ENCODE peak calls at places on chromosome 15, in five cellular contexts. A, E, U, X and Y are unnamed samples.
A peak's percentile ranks its signal among the peaks of the same experiment; 100 is the strongest.

GRCh38 chr15:68430471-68431036 is 1.4 kb downstream of the ITGA11 start:
- DNase-seq in A (peak; percentile 78), E (no peak), U (no peak), X (no peak), Y (no peak)

GRCh38 chr15:85403745-85404144 is 23.3 kb downstream of the AKAP13 start:
- DNase-seq in A (no peak), E (peak; percentile 84), U (no peak), X (no peak), Y (no peak)

GRCh38 chr15:39199076-39199475 is 381.8 kb upstream of the THBS1 start:
- DNase-seq in A (no peak), E (peak; percentile 61), U (no peak), X (no peak), Y (no peak)

GRCh38 chr15:95410757-95411156 is 919.7 kb upstream of the NR2F2 start:
- DNase-seq in A (no peak), E (peak; percentile 8), U (no peak), X (no peak), Y (no peak)

GRCh38 chr15:70133296-70133695 is 35.6 kb upstream of the TLE3 start:
- DNase-seq in A (no peak), E (no peak), U (no peak), X (no peak), Y (no peak)

GRCh38 chr15:44495562-44495961 is 41.4 kb upstream of the EIF3J start:
- DNase-seq in A (no peak), E (no peak), U (no peak), X (no peak), Y (no peak)

GRCh38 chr15:70358011-70358819 is 260.5 kb upstream of the TLE3 start:
- DNase-seq in A (peak; percentile 71), E (no peak), U (no peak), X (no peak), Y (no peak)

GRCh38 chr15:59707619-59708018 is 18.5 kb upstream of the BNIP2 start:
- DNase-seq in A (no peak), E (no peak), U (no peak), X (no peak), Y (no peak)

GRCh38 chr15:52284164-52284563 is 11.4 kb downstream of the MYO5C start:
- DNase-seq in A (peak; percentile 52), E (peak; percentile 58), U (peak; percentile 49), X (peak; percentile 26), Y (no peak)

GRCh38 chr15:95368211-95368610 is 962.3 kb upstream of the NR2F2 start:
- DNase-seq in A (no peak), E (no peak), U (no peak), X (no peak), Y (no peak)

GRCh38 chr15:63156708-63157065 is 590 bp downstream of the RPS27L start:
- DNase-seq in A (peak; percentile 88), E (peak; percentile 41), U (peak; percentile 17), X (no peak), Y (no peak)

GRCh38 chr15:91849749-91850161 is 3.8 kb upstream of the SLCO3A1 start:
- DNase-seq in A (no peak), E (peak; percentile 60), U (peak; percentile 64), X (no peak), Y (peak; percentile 13)

GRCh38 chr15:42002333-42002732 is 18.5 kb downstream of the PLA2G4E start:
- DNase-seq in A (no peak), E (no peak), U (no peak), X (no peak), Y (no peak)

GRCh38 chr15:77909131-77909940 is 168.2 kb downstream of the TBC1D2B start:
- DNase-seq in A (peak; percentile 83), E (no peak), U (no peak), X (no peak), Y (no peak)

GRCh38 chr15:66085128-66085527 is 168.4 kb downstream of the MEGF11 start:
- DNase-seq in A (no peak), E (no peak), U (peak; percentile 11), X (no peak), Y (no peak)

GRCh38 chr15:64843996-64844395 is 2.3 kb downstream of the PLEKHO2 start:
- DNase-seq in A (no peak), E (no peak), U (no peak), X (no peak), Y (no peak)

GRCh38 chr15:81516012-81516411 is 142.0 kb upstream of the TMC3 start:
- DNase-seq in A (no peak), E (peak; percentile 3), U (no peak), X (no peak), Y (no peak)

GRCh38 chr15:70362911-70363310 is 265.2 kb upstream of the TLE3 start:
- DNase-seq in A (peak; percentile 76), E (peak; percentile 25), U (peak; percentile 24), X (no peak), Y (no peak)

GRCh38 chr15:31338318-31338878 is 11.8 kb downstream of the KLF13 start:
- DNase-seq in A (no peak), E (no peak), U (no peak), X (no peak), Y (no peak)

GRCh38 chr15:76974456-76975083 is 20.4 kb upstream of the PSTPIP1 start:
- DNase-seq in A (no peak), E (no peak), U (no peak), X (no peak), Y (no peak)

GRCh38 chr15:76177491-76178040 is 117.8 kb downstream of the TMEM266 start:
- DNase-seq in A (peak; percentile 95), E (peak; percentile 97), U (peak; percentile 23), X (no peak), Y (peak; percentile 45)

GRCh38 chr15:78012643-78013077 is 64.9 kb downstream of the TBC1D2B start:
- DNase-seq in A (peak; percentile 82), E (no peak), U (peak; percentile 62), X (no peak), Y (no peak)

GRCh38 chr15:56128081-56128480 is 115.6 kb downstream of the RFX7 start:
- DNase-seq in A (no peak), E (no peak), U (no peak), X (no peak), Y (no peak)

GRCh38 chr15:50059203-50059772 is 59.7 kb downstream of the ATP8B4 start:
- DNase-seq in A (no peak), E (no peak), U (no peak), X (no peak), Y (no peak)
- TF ChIP-seq CTCF in A (no peak), E (no peak), U (no peak), X (no peak), Y (no peak)

GRCh38 chr15:58308742-58309355 is 122.9 kb upstream of the LIPC start:
- DNase-seq in A (no peak), E (no peak), U (no peak), X (no peak), Y (no peak)
- TF ChIP-seq CTCF in A (no peak), E (no peak), U (peak; percentile 19), X (no peak), Y (peak; percentile 3)

DNA sequence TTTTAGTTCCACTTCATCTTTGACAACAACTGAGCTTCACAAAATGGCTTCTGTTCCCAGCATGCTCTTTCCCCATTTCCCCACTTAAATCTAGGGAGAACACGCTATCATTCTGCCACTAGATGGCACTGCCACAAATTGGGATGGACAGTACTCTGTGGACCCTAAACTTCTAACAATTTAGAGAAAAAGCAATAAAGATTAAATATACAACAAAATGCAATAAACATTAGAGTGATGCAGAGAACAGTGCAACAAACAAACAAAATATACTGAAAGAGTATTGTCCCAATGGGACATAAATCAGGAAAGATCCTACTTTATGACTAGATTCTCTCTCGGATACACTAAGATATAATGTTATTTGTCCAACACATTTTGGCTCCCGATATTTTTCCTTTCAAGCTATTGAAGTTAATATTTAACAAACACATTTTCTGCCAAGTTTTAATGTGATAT is 169.7 kb upstream of the TMCO5A start:
- DNase-seq in A (no peak), E (peak; percentile 82), U (peak; percentile 83), X (peak; percentile 15), Y (peak; percentile 8)
- TF ChIP-seq CTCF in A (no peak), E (peak; percentile 63), U (peak; percentile 91), X (peak; percentile 72), Y (peak; percentile 65)

DNA sequence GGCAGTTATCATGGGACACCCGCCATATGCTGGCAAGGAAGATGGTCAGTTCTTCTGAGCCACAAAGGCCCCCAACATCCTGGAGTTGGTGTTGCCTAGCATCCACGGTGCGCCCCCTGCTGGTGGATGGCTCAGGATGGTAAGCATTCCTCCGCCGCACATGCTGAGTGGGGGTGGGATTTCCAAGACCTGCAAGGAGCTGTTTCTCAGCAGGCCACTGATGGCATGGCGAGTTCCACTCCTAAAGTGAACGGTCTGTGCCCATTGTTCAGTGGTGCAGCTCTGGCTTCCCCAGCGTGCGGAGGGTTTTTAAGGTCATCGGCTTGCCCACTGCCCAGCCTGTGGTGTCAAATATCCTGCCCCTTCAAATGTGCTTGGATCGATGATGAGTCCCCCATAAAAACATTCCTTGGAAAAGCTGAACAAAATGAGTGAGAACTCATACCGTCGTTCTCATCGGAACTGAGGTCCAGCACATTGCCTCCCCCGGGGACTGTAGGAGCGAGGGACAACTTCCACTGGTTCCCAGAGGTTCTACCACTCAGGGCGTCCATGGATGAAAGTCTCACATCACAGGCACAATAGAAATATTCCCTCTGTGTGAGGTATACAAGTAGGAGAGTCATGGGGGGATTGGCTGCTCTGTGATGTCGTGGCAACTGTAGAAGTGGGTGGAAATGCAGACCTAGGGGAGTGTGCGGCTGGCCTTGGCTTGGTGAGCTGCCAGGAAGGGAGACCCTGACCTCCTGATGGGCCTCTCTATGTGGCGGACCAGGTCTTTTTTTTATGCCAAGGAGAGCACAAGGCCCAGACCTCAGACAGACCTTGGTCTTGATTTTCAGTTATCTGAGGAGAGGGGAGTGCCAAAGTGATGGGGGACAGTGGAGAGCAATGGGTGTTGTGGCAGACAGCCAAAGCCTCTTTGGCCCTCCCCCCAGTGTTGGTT is 102.0 kb downstream of the SNRPN start:
- DNase-seq in A (peak; percentile 57), E (no peak), U (no peak), X (no peak), Y (no peak)
- TF ChIP-seq CTCF in A (no peak), E (no peak), U (no peak), X (peak; percentile 21), Y (no peak)